ENCODE peak calls at places on chromosomes 1 and 21, in four cellular contexts. P is T-helper 17 cell; C is NCI-H1105 treated with DMSO at 0.1 percent for 48 hours; K is activated CD8-positive, alpha-beta T cell treated with anti-CD3 and anti-CD28 coated beads for 36 hours. I is an unnamed sample.

GRCh38 chr21:32307706-32308105 is 9.1 kb downstream of the MRAP start:
- DNase-seq in P (no peak), K (no peak), C (no peak), I (no peak)

GRCh38 chr1:3708696-3709246 is 43.5 kb upstream of the CCDC27 start:
- DNase-seq in K (no peak), C (no peak), P (no peak), I (no peak)

GRCh38 chr1:14826172-14826636 is 227.7 kb downstream of the KAZN start:
- DNase-seq in P (no peak), C (no peak), K (no peak), I (no peak)

GRCh38 chr1:104182251-104182650 is 432.6 kb downstream of the AMY1C start:
- DNase-seq in C (no peak), P (no peak), K (no peak), I (no peak)

GRCh38 chr1:154407866-154408777 is 3.0 kb downstream of the IL6R start:
- DNase-seq in C (no peak), P (no peak), K (no peak), I (peak)

GRCh38 chr1:72100766-72101165 is 181.6 kb downstream of the NEGR1 start:
- DNase-seq in P (no peak), K (no peak), C (no peak), I (no peak)

GRCh38 chr1:159913451-159914192 is 11.7 kb downstream of the TAGLN2 start:
- DNase-seq in P (no peak), C (no peak), K (no peak), I (no peak)

GRCh38 chr1:53557830-53558784 is 98.9 kb downstream of the DMRTB1 start:
- DNase-seq in K (no peak), C (no peak), P (no peak), I (no peak)

GRCh38 chr1:17771014-17771413 is 15.9 kb downstream of the ACTL8 start:
- DNase-seq in C (no peak), K (no peak), P (no peak), I (no peak)

GRCh38 chr1:28173151-28173979 is 3.1 kb downstream of the PTAFR start:
- DNase-seq in C (no peak), K (peak), P (no peak), I (no peak)

I was measured in GM12865.